ENCODE peak calls at places on chromosome 11, in six cellular contexts. R is activated T-cell treated with anti-CD3 and anti-CD28 coated beads, Interleukin-2, amount 50 U/mL, for 1 hour; Q is HCEC 1CT; C is omental fat pad; X is Caki2; F is heart right ventricle. B is an unnamed sample.

GRCh38 chr11:95711162-95711944 is 78.2 kb downstream of the FAM76B start:
- DNase-seq in R (no peak), C (no peak), F (no peak), Q (peak), X (no peak), B (no peak)

GRCh38 chr11:29448246-29448877 is 568.5 kb downstream of the KCNA4 start:
- DNase-seq in X (peak), R (no peak), C (no peak), F (no peak), Q (peak), B (no peak)

GRCh38 chr11:31237819-31238771 is 131.4 kb downstream of the DCDC1 start:
- DNase-seq in R (no peak), F (no peak), C (no peak), Q (peak), X (no peak), B (no peak)

GRCh38 chr11:38296211-38296776 is 1698.3 kb upstream of the RAG2 start:
- DNase-seq in R (no peak), Q (no peak), X (no peak), F (no peak), C (no peak), B (no peak)

GRCh38 chr11:4495986-4496385 is 13.5 kb downstream of the OR52K1 start:
- DNase-seq in R (no peak), F (no peak), C (no peak), Q (no peak), X (no peak), B (no peak)

GRCh38 chr11:65479184-65480145 is 19.4 kb upstream of the MALAT1 start:
- DNase-seq in C (no peak), X (peak), F (peak), Q (peak), R (no peak), B (no peak)

GRCh38 chr11:8360086-8360828 is 96.6 kb upstream of the LMO1 start:
- DNase-seq in Q (no peak), F (no peak), C (no peak), X (no peak), R (no peak), B (no peak)

GRCh38 chr11:133163463-133164419 is 368.6 kb downstream of the OPCML start:
- DNase-seq in Q (no peak), R (no peak), X (peak), C (no peak), F (no peak), B (peak)